ENCODE peak calls at places on chromosomes 16 and 17, in eight cellular contexts. T, S, L, I, W, N, Z and Q are unnamed samples.

GRCh38 chr17:2995362-2995761 is 68.0 kb downstream of the OR1D5 start:
- DNase-seq in T (no peak), S (no peak), L (no peak), I (no peak), W (no peak), N (no peak), Z (no peak), Q (no peak)

GRCh38 chr16:56068816-56069215 is 122.5 kb upstream of the GNAO1 start:
- DNase-seq in T (no peak), S (no peak), L (peak; percentile 69), I (no peak), W (no peak), N (no peak), Z (no peak), Q (no peak)

GRCh38 chr17:67784364-67785121 is 40.8 kb upstream of the BPTF start:
- DNase-seq in T (no peak), S (no peak), L (no peak), I (no peak), W (no peak), N (no peak), Z (no peak), Q (no peak)

GRCh38 chr17:47707056-47707791 is 13.3 kb downstream of the TBKBP1 start:
- DNase-seq in T (no peak), S (no peak), L (no peak), I (no peak), W (no peak), N (no peak), Z (no peak), Q (peak; percentile 22)

GRCh38 chr17:43393944-43394482 is 4.8 kb upstream of the ARL4D start:
- DNase-seq in T (peak; percentile 84), S (peak; percentile 92), L (peak; percentile 67), I (peak; percentile 96), W (peak; percentile 89), N (peak; percentile 74), Z (peak; percentile 95), Q (peak; percentile 89)

GRCh38 chr17:34760931-34761500 is 181.6 kb downstream of the TMEM132E start:
- DNase-seq in T (no peak), S (no peak), L (no peak), I (peak; percentile 29), W (no peak), N (no peak), Z (no peak), Q (no peak)

GRCh38 chr17:40097931-40098845 is 2.2 kb downstream of the NR1D1 start:
- DNase-seq in T (peak; percentile 38), S (no peak), L (peak; percentile 86), I (peak; percentile 83), W (peak; percentile 27), N (no peak), Z (no peak), Q (no peak)

GRCh38 chr16:998211-998610 is 16.6 kb downstream of the SOX8 start:
- DNase-seq in T (no peak), S (no peak), L (no peak), I (no peak), W (peak; percentile 13), N (no peak), Z (no peak), Q (no peak)

GRCh38 chr16:337975-338575 is 14.4 kb downstream of the AXIN1 start:
- DNase-seq in T (no peak), S (no peak), L (no peak), I (no peak), W (no peak), N (no peak), Z (no peak), Q (no peak)

GRCh38 chr16:11393366-11393765 is 48.1 kb downstream of the RMI2 start:
- DNase-seq in T (no peak), S (no peak), L (no peak), I (no peak), W (no peak), N (no peak), Z (no peak), Q (no peak)

GRCh38 chr16:19338335-19338734 is 52.8 kb downstream of the CLEC19A start:
- DNase-seq in T (no peak), S (no peak), L (no peak), I (no peak), W (no peak), N (no peak), Z (peak; percentile 1), Q (no peak)

GRCh38 chr17:50690887-50691549 is 16.7 kb downstream of the ANKRD40 start:
- DNase-seq in T (no peak), S (no peak), L (no peak), I (no peak), W (no peak), N (no peak), Z (no peak), Q (no peak)

GRCh38 chr17:41917957-41918391 is 777 bp downstream of the ACLY start:
- DNase-seq in T (peak; percentile 32), S (peak; percentile 31), L (no peak), I (peak; percentile 56), W (peak; percentile 46), N (no peak), Z (peak; percentile 43), Q (no peak)

GRCh38 chr17:6683081-6683684 is 30.0 kb downstream of the SLC13A5 start:
- DNase-seq in T (no peak), S (no peak), L (no peak), I (no peak), W (no peak), N (no peak), Z (no peak), Q (no peak)

GRCh38 chr17:44584498-44584897 is 27.2 kb downstream of the FZD2 start:
- DNase-seq in T (no peak), S (no peak), L (no peak), I (no peak), W (no peak), N (no peak), Z (no peak), Q (no peak)

GRCh38 chr16:80803341-80804060 is 897 bp downstream of the CDYL2 start:
- DNase-seq in T (peak; percentile 30), S (peak; percentile 40), L (no peak), I (no peak), W (peak; percentile 60), N (no peak), Z (no peak), Q (no peak)

GRCh38 chr17:79874329-79874981 is 35.2 kb upstream of the CBX4 start:
- DNase-seq in T (peak; percentile 45), S (peak; percentile 22), L (peak; percentile 44), I (no peak), W (no peak), N (no peak), Z (peak; percentile 30), Q (no peak)